ENCODE peak calls at places on chromosomes 12 and 14, in four cellular contexts. F is GM10248, P is adrenal gland, E is breast epithelium. G is an unnamed sample.

GRCh38 chr14:71324767-71325272 is 417.6 kb downstream of the PCNX1 start:
- DNase-seq in F (peak), P (peak), E (no peak), G (peak)

GRCh38 chr12:123269980-123270379 is 1.7 kb downstream of the CDK2AP1 start:
- DNase-seq in F (no peak), P (no peak), E (no peak), G (peak)

GRCh38 chr14:96038558-96038919 is 623 bp upstream of the C14orf132 start:
- DNase-seq in F (no peak), P (no peak), E (no peak), G (no peak)

GRCh38 chr12:46372131-46372851 is at the start of gene SLC38A2:
- DNase-seq in F (peak), P (peak), E (peak), G (peak)

GRCh38 chr14:62117010-62117717 is 354.9 kb downstream of the SNAPC1 start:
- DNase-seq in F (peak), P (peak), E (no peak), G (peak)

GRCh38 chr14:76876076-76876475 is 49.9 kb downstream of the LRRC74A start:
- DNase-seq in F (peak), P (peak), E (peak), G (peak)

GRCh38 chr12:104763163-104763805 is 194.8 kb downstream of the SLC41A2 start:
- DNase-seq in F (no peak), P (no peak), E (no peak), G (no peak)

GRCh38 chr12:82896979-82897378 is 210.3 kb downstream of the TMTC2 start:
- DNase-seq in F (no peak), P (no peak), E (peak), G (peak)

GRCh38 chr12:24356189-24356708 is 406.8 kb upstream of the SOX5 start:
- DNase-seq in F (no peak), P (no peak), E (no peak), G (no peak)

GRCh38 chr14:104547310-104547997 is 32.1 kb upstream of the C14orf180 start:
- DNase-seq in F (no peak), P (peak), E (no peak), G (no peak)

GRCh38 chr14:85607571-85608219 is 77.8 kb downstream of the FLRT2 start:
- DNase-seq in F (no peak), P (no peak), E (no peak), G (no peak)

GRCh38 chr12:3968523-3968922 is 95.3 kb upstream of the PARP11 start:
- DNase-seq in F (no peak), P (no peak), E (no peak), G (no peak)

GRCh38 chr12:42584539-42585174 is 4.9 kb downstream of the PRICKLE1 start:
- DNase-seq in F (no peak), P (no peak), E (no peak), G (no peak)

GRCh38 chr14:81889529-81889928 is 355.9 kb upstream of the SEL1L start:
- DNase-seq in F (no peak), P (no peak), E (no peak), G (no peak)

GRCh38 chr12:66329941-66330340 is 27.6 kb downstream of the HELB start:
- DNase-seq in F (no peak), P (no peak), E (peak), G (no peak)

GRCh38 chr14:56241441-56241840 is 123.2 kb downstream of the PELI2 start:
- DNase-seq in F (no peak), P (no peak), E (no peak), G (no peak)

GRCh38 chr12:124842073-124842749 is 21.5 kb downstream of the SCARB1 start:
- DNase-seq in F (no peak), P (peak), E (no peak), G (no peak)

GRCh38 chr14:79017561-79017960 is 847.4 kb downstream of the NRXN3 start:
- DNase-seq in F (no peak), P (no peak), E (no peak), G (no peak)

GRCh38 chr14:79011920-79012204 is 841.7 kb downstream of the NRXN3 start:
- DNase-seq in F (no peak), P (no peak), E (no peak), G (no peak)

GRCh38 chr14:79021756-79022155 is 851.6 kb downstream of the NRXN3 start:
- DNase-seq in F (no peak), P (no peak), E (no peak), G (no peak)

GRCh38 chr14:79018846-79019245 is 848.7 kb downstream of the NRXN3 start:
- DNase-seq in F (no peak), P (no peak), E (no peak), G (no peak)

GRCh38 chr14:79016828-79017505 is 846.8 kb downstream of the NRXN3 start:
- DNase-seq in F (no peak), P (no peak), E (no peak), G (no peak)
- TF ChIP-seq CTCF in F (no peak), P (no peak), E (no peak), G (no peak)

GRCh38 chr12:69566603-69567002 is 18.7 kb upstream of the CCT2 start:
- DNase-seq in F (no peak), P (no peak), E (no peak), G (no peak)
- TF ChIP-seq CTCF in F (no peak), P (no peak), E (no peak), G (no peak)

GRCh38 chr12:9087087-9087835 is 28.5 kb downstream of the A2M start:
- DNase-seq in F (no peak), P (no peak), E (no peak), G (no peak)
- TF ChIP-seq CTCF in F (no peak), P (no peak), E (no peak), G (no peak)

GRCh38 chr12:85448031-85448430 is 168.0 kb downstream of the ALX1 start:
- DNase-seq in F (no peak), P (no peak), E (no peak), G (no peak)

GRCh38 chr12:85445060-85445938 is 165.3 kb downstream of the ALX1 start:
- DNase-seq in F (no peak), P (no peak), E (no peak), G (peak)

DNA sequence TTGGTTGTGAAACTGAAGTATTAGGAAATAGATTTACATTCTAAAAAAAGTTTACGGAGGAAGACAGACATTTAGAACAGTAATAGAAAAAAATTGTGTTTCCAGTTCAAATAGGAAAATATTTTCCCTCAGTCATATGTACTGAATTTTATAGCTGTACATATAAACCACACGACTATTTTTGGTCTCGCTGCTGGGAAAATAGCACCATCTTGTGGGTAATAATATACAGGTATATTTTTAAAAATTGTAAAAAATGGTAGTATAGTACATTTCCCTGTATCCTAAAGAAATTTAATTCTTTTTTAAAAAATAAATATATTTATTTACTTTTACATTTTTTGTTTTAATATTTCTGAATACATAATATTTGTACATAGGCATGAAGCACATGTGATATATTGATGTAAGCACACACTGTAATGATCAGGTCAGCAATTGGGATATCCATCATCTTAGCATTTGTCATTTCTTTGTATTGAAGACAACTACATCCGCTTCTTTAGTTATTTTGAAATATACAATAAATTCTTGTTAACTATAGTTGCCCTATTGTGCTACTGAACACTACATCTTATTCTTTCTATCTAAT is 168.6 kb downstream of the ALX1 start:
- DNase-seq in F (no peak), P (no peak), E (no peak), G (no peak)
- TF ChIP-seq CTCF in F (no peak), P (peak), E (no peak), G (peak)

GRCh38 chr12:68899251-68899771 is 33.7 kb downstream of the CPM start:
- DNase-seq in F (no peak), P (peak), E (no peak), G (peak)
- TF ChIP-seq CTCF in F (no peak), P (peak), E (no peak), G (peak)